ENCODE peak calls at places on chromosomes 3 and 15, in seven cellular contexts. K is aorta; R is body of pancreas; G is activated CD4-positive, alpha-beta T cell treated with anti-CD3 and anti-CD28 coated beads, Interleukin-2, amount 50 U/mL, for 24 hours; D is activated naive CD4-positive, alpha-beta T cell; T is H7; M is brain pericyte. J is an unnamed sample.

GRCh38 chr3:74445541-74445940 is 168.9 kb downstream of the CNTN3 start:
- DNase-seq in M (no peak), T (no peak), K (no peak), R (no peak), D (no peak), G (no peak), J (no peak)

GRCh38 chr3:87350367-87351199 is 74.2 kb upstream of the POU1F1 start:
- DNase-seq in R (peak; percentile 39), M (no peak), D (no peak), T (peak; percentile 30), K (no peak), G (peak; percentile 32), J (no peak)

GRCh38 chr15:66628976-66629723 is 63.4 kb upstream of the LCTL start:
- DNase-seq in G (no peak), R (no peak), D (no peak), M (no peak), K (no peak), T (no peak), J (no peak)

GRCh38 chr3:27200721-27201434 is 168.3 kb downstream of the NEK10 start:
- DNase-seq in D (no peak), G (no peak), R (no peak), K (no peak), T (no peak), M (no peak), J (no peak)

GRCh38 chr15:101276501-101277037 is 716 bp downstream of the SELENOS start:
- DNase-seq in T (peak; percentile 42), K (no peak), R (no peak), G (no peak), D (no peak), M (no peak), J (no peak)

GRCh38 chr3:138919304-138919703 is 27.6 kb downstream of the FOXL2 start:
- DNase-seq in D (no peak), R (no peak), T (peak; percentile 45), G (no peak), M (no peak), K (no peak), J (no peak)

GRCh38 chr3:9349321-9350117 is 13.3 kb upstream of the THUMPD3 start:
- DNase-seq in M (no peak), D (no peak), T (no peak), R (no peak), G (no peak), K (no peak), J (no peak)

GRCh38 chr3:185585523-185585861 is 603 bp upstream of the SENP2 start:
- DNase-seq in R (no peak), K (no peak), G (no peak), D (no peak), T (no peak), M (no peak), J (no peak)

GRCh38 chr3:40225116-40225515 is 84.4 kb upstream of the EIF1B start:
- DNase-seq in G (no peak), R (no peak), K (no peak), D (no peak), T (no peak), M (no peak), J (no peak)